ENCODE peak calls at places on chromosome 6, in four cellular contexts. One of them, this sample, is unnamed.

GRCh38 chr6:7878401-7878964 is 32.1 kb downstream of the TXNDC5 start:
- DNase-seq in hepatocyte: no peak
- DNase-seq in A549: no peak
- DNase-seq in PC-3: no peak
- DNase-seq in this sample: no peak

GRCh38 chr6:38012573-38012972 is 193.0 kb downstream of the ZFAND3 start:
- DNase-seq in hepatocyte: peak; percentile 37
- DNase-seq in A549: peak; percentile 47
- DNase-seq in PC-3: peak; percentile 67
- DNase-seq in this sample: peak; percentile 30

GRCh38 chr6:75431379-75431778 is 62.2 kb downstream of the FILIP1 start:
- DNase-seq in hepatocyte: peak; percentile 43
- DNase-seq in A549: peak; percentile 38
- DNase-seq in PC-3: peak; percentile 47
- DNase-seq in this sample: no peak

GRCh38 chr6:108250240-108250866 is 10.5 kb downstream of the SNX3 start:
- DNase-seq in hepatocyte: no peak
- DNase-seq in A549: peak; percentile 45
- DNase-seq in PC-3: peak; percentile 21
- DNase-seq in this sample: no peak

GRCh38 chr6:38445912-38446311 is 193.8 kb downstream of the BTBD9 start:
- DNase-seq in hepatocyte: no peak
- DNase-seq in A549: no peak
- DNase-seq in PC-3: no peak
- DNase-seq in this sample: no peak

GRCh38 chr6:153015094-153015645 is 12.7 kb upstream of the MTRF1L start:
- DNase-seq in hepatocyte: no peak
- DNase-seq in A549: no peak
- DNase-seq in PC-3: no peak
- DNase-seq in this sample: no peak

GRCh38 chr6:118565317-118565960 is 17.3 kb downstream of the PLN start:
- DNase-seq in hepatocyte: peak; percentile 51
- DNase-seq in A549: peak; percentile 69
- DNase-seq in PC-3: peak; percentile 56
- DNase-seq in this sample: no peak

GRCh38 chr6:37047933-37048850 is 42.7 kb downstream of the FGD2 start:
- DNase-seq in hepatocyte: no peak
- DNase-seq in A549: no peak
- DNase-seq in PC-3: no peak
- DNase-seq in this sample: no peak

GRCh38 chr6:131916847-131917246 is 34.3 kb downstream of the CCN2 start:
- DNase-seq in hepatocyte: no peak
- DNase-seq in A549: no peak
- DNase-seq in PC-3: no peak
- DNase-seq in this sample: peak; percentile 70

GRCh38 chr6:105179244-105180065 is at the start of gene POPDC3:
- DNase-seq in hepatocyte: peak; percentile 54
- DNase-seq in A549: peak; percentile 62
- DNase-seq in PC-3: peak; percentile 52
- DNase-seq in this sample: no peak

GRCh38 chr6:94088870-94089269 is 669.5 kb upstream of the EPHA7 start:
- DNase-seq in hepatocyte: no peak
- DNase-seq in A549: no peak
- DNase-seq in PC-3: no peak
- DNase-seq in this sample: no peak

GRCh38 chr6:42075159-42075838 is 25.0 kb downstream of the TAF8 start:
- DNase-seq in hepatocyte: peak; percentile 86
- DNase-seq in A549: peak; percentile 62
- DNase-seq in PC-3: peak; percentile 93
- DNase-seq in this sample: peak; percentile 49

GRCh38 chr6:45438849-45439406 is 61.2 kb upstream of the SUPT3H start:
- DNase-seq in hepatocyte: no peak
- DNase-seq in A549: no peak
- DNase-seq in PC-3: peak; percentile 93
- DNase-seq in this sample: peak; percentile 94

GRCh38 chr6:90435207-90435899 is 138.7 kb upstream of the BACH2 start:
- DNase-seq in hepatocyte: no peak
- DNase-seq in A549: no peak
- DNase-seq in PC-3: no peak
- DNase-seq in this sample: peak; percentile 19

GRCh38 chr6:90434096-90434495 is 137.5 kb upstream of the BACH2 start:
- DNase-seq in hepatocyte: no peak
- DNase-seq in A549: peak; percentile 3
- DNase-seq in PC-3: peak; percentile 22
- DNase-seq in this sample: no peak

GRCh38 chr6:90432937-90433336 is 136.3 kb upstream of the BACH2 start:
- DNase-seq in hepatocyte: no peak
- DNase-seq in A549: no peak
- DNase-seq in PC-3: no peak
- DNase-seq in this sample: no peak

GRCh38 chr6:90432408-90432775 is 135.7 kb upstream of the BACH2 start:
- DNase-seq in hepatocyte: no peak
- DNase-seq in A549: no peak
- DNase-seq in PC-3: no peak
- DNase-seq in this sample: no peak

GRCh38 chr6:90436403-90436802 is 139.8 kb upstream of the BACH2 start:
- DNase-seq in hepatocyte: no peak
- DNase-seq in A549: no peak
- DNase-seq in PC-3: peak; percentile 30
- DNase-seq in this sample: no peak
- H3K27ac ChIP-seq in hepatocyte: no peak overlapping the region
- H3K27ac ChIP-seq in A549: no peak overlapping the region
- H3K27ac ChIP-seq in PC-3: no peak overlapping the region
- H3K27ac ChIP-seq in this sample: no peak overlapping the region

DNA sequence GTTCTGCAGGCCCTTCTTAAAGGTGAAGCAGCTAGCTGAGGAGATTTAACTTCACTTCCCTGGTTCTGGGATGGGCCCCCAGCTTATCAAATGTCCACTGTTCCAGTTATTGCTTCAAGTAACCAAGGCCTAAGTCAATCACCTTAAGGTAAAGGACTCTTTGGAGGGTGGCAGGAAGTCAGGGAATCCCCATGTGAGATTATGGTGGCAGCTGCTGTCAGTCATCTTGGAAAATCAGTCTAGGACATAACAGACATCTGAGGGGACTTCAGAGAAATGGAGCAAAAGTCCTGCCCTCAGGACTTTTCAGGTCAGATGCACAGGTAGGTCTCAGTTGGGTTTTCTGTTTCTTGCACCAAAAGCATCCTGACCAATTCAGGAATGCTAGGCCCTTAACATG is 3.8 kb downstream of the ELOVL5 start:
- DNase-seq in hepatocyte: no peak
- DNase-seq in A549: no peak
- DNase-seq in PC-3: no peak
- DNase-seq in this sample: no peak
- H3K4me2 ChIP-seq in hepatocyte: peak overlapping the region; percentile 12
- H3K4me2 ChIP-seq in A549: no peak overlapping the region
- H3K4me2 ChIP-seq in PC-3: no peak overlapping the region
- H3K4me2 ChIP-seq in this sample: no peak overlapping the region

DNA sequence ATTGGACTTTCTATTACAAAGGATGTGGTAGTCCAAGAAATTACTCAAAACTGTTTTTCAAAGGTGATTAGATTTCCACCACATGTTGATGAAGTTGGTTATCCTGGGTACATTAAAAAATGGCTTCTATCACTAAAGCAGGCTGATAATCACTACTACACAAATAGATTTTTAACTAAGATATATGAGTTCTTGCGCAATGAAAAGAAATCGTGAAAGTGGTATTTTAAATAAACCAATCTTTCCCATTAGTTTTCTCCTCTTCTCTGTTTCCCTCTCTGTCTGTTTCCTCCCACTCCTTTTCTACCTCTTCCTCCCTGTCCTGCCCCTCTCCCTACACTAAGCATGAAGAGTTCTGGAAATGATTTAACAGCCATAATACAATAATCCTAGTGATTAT is 487.9 kb upstream of the CITED2 start:
- DNase-seq in hepatocyte: no peak
- DNase-seq in A549: no peak
- DNase-seq in PC-3: no peak
- DNase-seq in this sample: peak; percentile 18
- H3K27ac ChIP-seq in hepatocyte: no peak overlapping the region
- H3K27ac ChIP-seq in A549: no peak overlapping the region
- H3K27ac ChIP-seq in PC-3: no peak overlapping the region
- H3K27ac ChIP-seq in this sample: no peak overlapping the region

DNA sequence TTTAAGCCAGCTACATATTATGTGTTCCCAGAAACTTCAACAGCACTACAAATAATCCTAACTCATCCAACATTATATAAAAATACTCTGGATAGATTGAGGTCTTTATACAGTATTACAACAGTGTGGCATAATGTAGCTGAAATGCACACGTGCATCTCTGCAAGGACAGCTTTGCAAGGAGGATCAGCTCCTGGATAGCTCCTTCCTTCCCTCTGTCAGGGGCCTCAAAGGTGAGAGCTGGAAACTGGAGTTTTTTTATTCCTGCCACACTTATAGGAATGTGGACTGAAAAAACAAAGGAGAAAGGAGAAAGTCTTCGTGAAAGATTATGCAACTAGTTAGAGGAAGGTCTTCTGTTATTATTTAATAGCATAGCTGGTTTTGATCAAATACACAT is 53.1 kb downstream of the PLG start:
- DNase-seq in hepatocyte: no peak
- DNase-seq in A549: no peak
- DNase-seq in PC-3: no peak
- DNase-seq in this sample: no peak
- H3K4me2 ChIP-seq in hepatocyte: no peak overlapping the region
- H3K4me2 ChIP-seq in A549: no peak overlapping the region
- H3K4me2 ChIP-seq in PC-3: no peak overlapping the region
- H3K4me2 ChIP-seq in this sample: no peak overlapping the region

This sample was measured in astrocyte.